ENCODE peak calls at places on chromosomes 11 and 22, in six cellular contexts. B, F, R, N, I and K are unnamed samples.
A peak's percentile ranks its signal among the peaks of the same experiment; 100 is the strongest.

GRCh38 chr22:29784451-29785361 is 17.5 kb downstream of the UQCR10 start:
- DNase-seq in R (peak; percentile 46), I (peak; percentile 91), N (no peak), F (peak; percentile 76), B (no peak), K (no peak)

GRCh38 chr22:34993548-34993947 is 72.4 kb upstream of the ISX start:
- DNase-seq in R (no peak), N (no peak), B (no peak), I (no peak), F (no peak), K (no peak)

GRCh38 chr11:94544832-94545640 is 1.3 kb downstream of the FUT4 start:
- DNase-seq in F (peak; percentile 58), I (peak; percentile 74), B (no peak), R (no peak), N (peak; percentile 4), K (no peak)

GRCh38 chr22:43923631-43924548 is at the start of gene PNPLA3:
- DNase-seq in B (peak; percentile 62), N (no peak), I (peak; percentile 97), R (peak; percentile 91), F (peak; percentile 82), K (peak; percentile 55)

GRCh38 chr11:12287009-12287373 is 90.4 kb upstream of the PARVA start:
- DNase-seq in B (no peak), N (no peak), I (peak; percentile 75), R (peak; percentile 54), F (no peak), K (no peak)

GRCh38 chr11:115845872-115846271 is 341.7 kb upstream of the CADM1 start:
- DNase-seq in F (no peak), B (no peak), N (no peak), I (no peak), R (no peak), K (no peak)

GRCh38 chr11:134008593-134008992 is 51.8 kb upstream of the IGSF9B start:
- DNase-seq in F (no peak), R (no peak), I (no peak), N (no peak), B (no peak), K (no peak)

GRCh38 chr11:81197396-81197795 is 1536.3 kb downstream of the FAM181B start:
- DNase-seq in N (no peak), B (no peak), I (no peak), F (no peak), R (no peak), K (no peak)

GRCh38 chr11:104033561-104033960 is 2.9 kb upstream of the DDI1 start:
- DNase-seq in B (no peak), R (no peak), F (no peak), I (no peak), N (no peak), K (no peak)

GRCh38 chr11:68978931-68979591 is 1.7 kb downstream of the MRGPRD start:
- DNase-seq in R (peak; percentile 13), N (no peak), B (no peak), F (no peak), I (no peak), K (no peak)

GRCh38 chr11:64861227-64861970 is 16.9 kb upstream of the CDC42BPG start:
- DNase-seq in N (no peak), I (no peak), R (no peak), B (no peak), F (no peak), K (peak; percentile 62)

GRCh38 chr22:42500836-42501179 is 18.8 kb downstream of the RRP7A start:
- DNase-seq in N (no peak), B (no peak), R (no peak), F (no peak), I (no peak), K (no peak)

GRCh38 chr11:118219244-118219643 is 5.6 kb downstream of the JAML start:
- DNase-seq in N (no peak), R (no peak), F (no peak), I (no peak), B (no peak), K (no peak)

GRCh38 chr22:23035557-23036277 is 34.6 kb upstream of the GNAZ start:
- DNase-seq in I (no peak), R (no peak), N (peak; percentile 78), B (no peak), F (no peak), K (no peak)

GRCh38 chr11:120132645-120133185 is 5.2 kb downstream of the TRIM29 start:
- DNase-seq in F (no peak), R (peak; percentile 5), I (no peak), B (no peak), N (no peak), K (no peak)

GRCh38 chr11:20158597-20159257 is 1.5 kb downstream of the DBX1 start:
- DNase-seq in N (no peak), B (no peak), R (peak; percentile 45), F (peak; percentile 73), I (peak; percentile 77), K (no peak)

GRCh38 chr11:117421041-117421440 is 93.4 kb downstream of the CEP164 start:
- DNase-seq in B (no peak), F (no peak), R (peak; percentile 16), N (no peak), I (no peak), K (no peak)

GRCh38 chr22:24990344-24990905 is 37.9 kb downstream of the KIAA1671 start:
- DNase-seq in B (no peak), R (no peak), N (no peak), F (no peak), I (no peak), K (no peak)

GRCh38 chr11:100726709-100727108 is 39.6 kb downstream of the ARHGAP42 start:
- DNase-seq in F (no peak), N (no peak), I (no peak), R (no peak), B (no peak), K (no peak)

GRCh38 chr22:21573293-21573734 is 5.8 kb downstream of the UBE2L3 start:
- DNase-seq in F (no peak), N (no peak), B (no peak), R (no peak), I (no peak), K (no peak)

GRCh38 chr11:34928268-34928959 is 12.0 kb downstream of the PDHX start:
- DNase-seq in F (no peak), R (no peak), I (no peak), B (no peak), N (no peak), K (no peak)

DNA sequence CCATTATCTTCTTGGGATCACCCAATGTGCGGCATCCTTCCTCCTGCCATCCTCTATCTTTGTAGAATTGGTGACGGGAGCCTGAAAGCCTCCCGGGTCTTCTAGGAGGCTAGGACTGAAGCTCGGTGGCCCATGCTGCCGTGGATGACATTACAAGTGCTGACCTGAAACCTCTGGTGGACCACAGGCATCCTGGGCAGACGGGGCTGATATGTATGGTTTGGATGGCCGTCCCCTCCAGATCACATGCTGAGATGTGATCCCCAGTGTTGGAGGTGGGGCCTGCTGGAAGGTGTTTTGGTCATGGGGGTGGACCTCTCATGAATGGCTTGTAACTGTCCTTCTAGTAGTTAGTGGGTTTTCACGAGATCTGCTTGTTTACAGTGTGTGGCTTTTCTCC is 1525.8 kb downstream of the BRD1 start:
- DNase-seq in B (no peak), R (no peak), F (no peak), N (no peak), I (no peak), K (no peak)
- H3K9me3 ChIP-seq in B (no peaks in the 10 kb centered on the region), R (no peaks in the 10 kb centered on the region), F (no peaks in the 10 kb centered on the region), N (no peaks in the 10 kb centered on the region), I (no peaks in the 10 kb centered on the region), K (no peaks in the 10 kb centered on the region)

DNA sequence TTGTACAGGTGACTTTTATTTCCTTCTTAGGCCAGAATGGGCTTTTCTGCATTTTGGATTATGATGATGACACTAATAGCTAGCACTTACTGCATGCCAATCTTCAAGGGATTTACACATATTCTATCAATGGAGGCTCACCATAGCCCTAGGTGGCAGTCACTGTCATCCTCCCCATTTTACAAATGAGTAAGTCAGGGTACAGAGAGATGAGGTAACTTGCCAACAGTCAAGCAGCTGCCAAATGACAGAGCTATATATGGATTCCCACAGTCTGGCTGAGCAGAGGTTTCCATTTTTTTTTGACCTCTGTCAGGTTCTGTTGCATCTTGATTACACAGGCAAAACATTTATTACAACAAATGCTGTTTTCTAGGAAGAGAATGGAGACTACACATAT is 23.8 kb upstream of the C11orf96 start:
- DNase-seq in I (no peak), F (no peak), N (no peak), B (no peak), R (no peak), K (no peak)
- H3K27ac ChIP-seq in I (no peak overlapping the region), F (no peak overlapping the region), N (no peak overlapping the region), B (no peak overlapping the region), R (no peak overlapping the region), K (no peak overlapping the region)

GRCh38 chr11:41456288-41456687 is 3.2 kb downstream of the LRRC4C start:
- DNase-seq in F (no peak), I (no peak), N (no peak), R (no peak), B (no peak), K (no peak)
- H3K27me3 ChIP-seq in F (no peaks in the 10 kb centered on the region), I (no peaks in the 10 kb centered on the region), N (no peaks in the 10 kb centered on the region), R (peaks cover 29% of the 10 kb centered on the region), B (no peaks in the 10 kb centered on the region), K (no peaks in the 10 kb centered on the region)

DNA sequence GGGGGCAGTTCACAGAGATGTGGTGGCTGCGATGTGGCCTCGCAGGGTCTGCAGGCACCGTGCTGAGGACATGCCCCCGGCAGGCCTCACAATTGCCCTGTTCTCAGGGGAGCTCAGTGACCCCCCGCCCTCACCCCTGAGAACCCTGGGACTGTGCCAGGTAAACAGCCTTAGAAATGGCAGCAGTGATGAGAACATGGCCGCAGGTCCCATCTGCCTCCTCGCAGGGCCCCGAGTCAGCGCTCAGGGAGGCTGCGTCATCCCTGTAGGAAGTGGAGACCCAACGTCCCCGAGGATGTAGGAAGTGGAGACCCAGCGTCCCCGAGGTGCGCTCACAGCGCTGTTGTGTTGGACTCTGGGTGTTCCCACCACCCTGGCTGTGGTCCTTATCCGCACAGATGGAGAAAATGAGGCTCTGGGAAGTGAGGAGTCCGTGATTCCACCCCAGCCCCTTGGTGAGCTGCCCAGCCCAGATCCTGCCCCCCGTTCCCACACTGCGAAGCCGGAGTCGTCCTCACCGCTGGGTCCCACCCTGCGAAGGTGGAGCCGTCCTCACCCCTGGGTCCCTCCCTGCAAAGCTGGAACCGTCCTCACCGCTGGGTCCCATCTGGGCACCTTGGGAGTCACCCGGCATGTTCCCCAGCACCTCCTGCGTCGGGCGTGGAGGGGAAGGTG is 1086.8 kb downstream of the BRD1 start:
- DNase-seq in B (no peak), F (no peak), I (peak; percentile 36), N (no peak), R (peak; percentile 20), K (no peak)
- H3K9me3 ChIP-seq in B (no peaks in the 10 kb centered on the region), F (no peaks in the 10 kb centered on the region), I (no peaks in the 10 kb centered on the region), N (no peaks in the 10 kb centered on the region), R (peaks cover 2% of the 10 kb centered on the region), K (no peaks in the 10 kb centered on the region)

GRCh38 chr11:6238902-6239301 is at the start of gene CNGA4:
- DNase-seq in F (no peak), I (no peak), N (no peak), B (no peak), R (no peak), K (no peak)
- H3K27ac ChIP-seq in F (no peak within 1 kb of the TSS), I (no peak within 1 kb of the TSS), N (no peak within 1 kb of the TSS), B (no peak within 1 kb of the TSS), R (no peak within 1 kb of the TSS), K (no peak within 1 kb of the TSS)

GRCh38 chr22:37105154-37105553 is 4.4 kb downstream of the TMPRSS6 start:
- DNase-seq in F (no peak), I (no peak), N (no peak), R (no peak), B (no peak), K (no peak)
- H3K27me3 ChIP-seq in F (no peaks in the 10 kb centered on the region), I (no peaks in the 10 kb centered on the region), N (no peaks in the 10 kb centered on the region), R (peaks cover 13% of the 10 kb centered on the region), B (no peaks in the 10 kb centered on the region), K (no peaks in the 10 kb centered on the region)